ENCODE peak calls at places on chromosomes 3 and 15, in six cellular contexts. L is left ventricle myocardium inferior, R is DND-41, A is PC-9, K is lower lobe of right lung, V is lung. Q is an unnamed sample.
A peak's percentile ranks its signal among the peaks of the same experiment; 100 is the strongest.

GRCh38 chr3:176769547-176770190 is 427.6 kb downstream of the TBL1XR1 start:
- DNase-seq in K (no peak), L (no peak), A (no peak), R (no peak), V (no peak), Q (no peak)

GRCh38 chr3:177237206-177237605 is 39.9 kb upstream of the TBL1XR1 start:
- DNase-seq in L (no peak), V (no peak), K (no peak), A (no peak), R (no peak), Q (no peak)

GRCh38 chr3:71512000-71512399 is 71.5 kb downstream of the FOXP1 start:
- DNase-seq in R (peak; percentile 11), A (no peak), V (no peak), K (no peak), L (no peak), Q (no peak)

GRCh38 chr15:37764733-37765191 is 169.7 kb upstream of the TMCO5A start:
- DNase-seq in L (no peak), R (peak; percentile 23), K (no peak), V (no peak), A (peak; percentile 8), Q (no peak)

GRCh38 chr3:54599741-54600140 is 328.1 kb downstream of the LRTM1 start:
- DNase-seq in A (no peak), L (peak; percentile 66), V (no peak), K (no peak), R (no peak), Q (no peak)

GRCh38 chr3:117184574-117184973 is 475.0 kb downstream of the TUSC7 start:
- DNase-seq in R (no peak), K (no peak), L (no peak), A (no peak), V (no peak), Q (no peak)

GRCh38 chr3:194275231-194275671 is 75.9 kb downstream of the CPN2 start:
- DNase-seq in L (no peak), R (no peak), V (no peak), A (peak; percentile 33), K (peak; percentile 17), Q (no peak)

GRCh38 chr3:42123012-42123581 is 31.9 kb downstream of the TRAK1 start:
- DNase-seq in A (peak; percentile 44), R (no peak), L (no peak), K (no peak), V (no peak), Q (no peak)

GRCh38 chr3:43001094-43001553 is 22.0 kb downstream of the GASK1A start:
- DNase-seq in K (peak; percentile 58), A (no peak), R (no peak), V (peak; percentile 80), L (peak; percentile 79), Q (no peak)

GRCh38 chr3:35537265-35537664 is 102.1 kb upstream of the ARPP21 start:
- DNase-seq in L (no peak), A (no peak), V (no peak), R (peak; percentile 23), K (no peak), Q (no peak)

GRCh38 chr3:158821847-158822246 is 20.0 kb downstream of the MFSD1 start:
- DNase-seq in L (no peak), V (no peak), R (no peak), A (no peak), K (no peak), Q (no peak)

GRCh38 chr3:123076496-123077418 is 9.9 kb downstream of the PDIA5 start:
- DNase-seq in A (no peak), V (peak; percentile 67), L (peak; percentile 73), R (no peak), K (peak; percentile 73), Q (no peak)

GRCh38 chr3:45915518-45916231 is 27.6 kb upstream of the CXCR6 start:
- DNase-seq in L (no peak), K (no peak), V (peak; percentile 47), R (peak; percentile 98), A (peak; percentile 52), Q (peak; percentile 79)

GRCh38 chr3:123110238-123110952 is 43.6 kb downstream of the PDIA5 start:
- DNase-seq in R (peak; percentile 24), K (no peak), V (no peak), A (no peak), L (no peak), Q (no peak)

GRCh38 chr3:195076981-195077610 is 193.9 kb downstream of the XXYLT1 start:
- DNase-seq in R (no peak), V (no peak), K (peak; percentile 25), L (no peak), A (no peak), Q (no peak)

GRCh38 chr3:176430244-176430893 is 766.9 kb downstream of the TBL1XR1 start:
- DNase-seq in A (peak; percentile 10), K (no peak), L (no peak), V (no peak), R (no peak), Q (no peak)

GRCh38 chr3:42369304-42369703 is 41.1 kb downstream of the LYZL4 start:
- DNase-seq in R (no peak), A (no peak), K (no peak), L (no peak), V (no peak), Q (no peak)

GRCh38 chr3:187935623-187936156 is 190.4 kb upstream of the BCL6 start:
- DNase-seq in A (no peak), K (no peak), V (no peak), L (no peak), R (no peak), Q (no peak)

GRCh38 chr3:197577366-197578074 is 21.8 kb upstream of the BDH1 start:
- DNase-seq in K (no peak), R (no peak), A (no peak), V (no peak), L (no peak), Q (no peak)

GRCh38 chr3:56408761-56409196 is 59.5 kb downstream of the ERC2 start:
- DNase-seq in V (no peak), K (no peak), A (no peak), L (no peak), R (no peak), Q (no peak)

GRCh38 chr3:142566096-142566495 is 12.4 kb downstream of the ATR start:
- DNase-seq in K (no peak), R (no peak), A (no peak), V (no peak), L (no peak), Q (no peak)

GRCh38 chr3:10695595-10696285 is 120.3 kb upstream of the SLC6A11 start:
- DNase-seq in A (no peak), K (no peak), L (no peak), R (no peak), V (no peak), Q (no peak)

GRCh38 chr3:127237835-127238234 is 44.9 kb downstream of the PRR23E start:
- DNase-seq in K (no peak), L (no peak), A (no peak), R (no peak), V (no peak), Q (no peak)

GRCh38 chr3:70556056-70556455 is 243.6 kb upstream of the MDFIC2 start:
- DNase-seq in V (no peak), A (no peak), R (no peak), K (no peak), L (no peak), Q (peak; percentile 48)

GRCh38 chr3:12135029-12135634 is 23.6 kb downstream of the TIMP4 start:
- DNase-seq in R (peak; percentile 79), A (peak; percentile 72), V (peak; percentile 76), L (peak; percentile 74), K (peak; percentile 84), Q (no peak)

GRCh38 chr3:149934524-149934923 is 36.2 kb downstream of the PFN2 start:
- DNase-seq in L (peak; percentile 33), A (no peak), V (peak; percentile 41), K (no peak), R (no peak), Q (no peak)

GRCh38 chr3:129650256-129650872 is 43.9 kb upstream of the PLXND1 start:
- DNase-seq in R (peak; percentile 62), A (peak; percentile 68), K (peak; percentile 57), L (peak; percentile 47), V (peak; percentile 79), Q (no peak)

GRCh38 chr3:134332344-134332743 is 41.9 kb downstream of the AMOTL2 start:
- DNase-seq in V (no peak), R (no peak), K (no peak), L (no peak), A (peak; percentile 60), Q (no peak)

GRCh38 chr3:134334901-134335280 is 39.4 kb downstream of the AMOTL2 start:
- DNase-seq in K (no peak), L (no peak), R (no peak), V (no peak), A (peak; percentile 76), Q (no peak)

GRCh38 chr3:134334231-134334900 is 39.9 kb downstream of the AMOTL2 start:
- DNase-seq in L (no peak), V (no peak), A (no peak), R (no peak), K (no peak), Q (no peak)

GRCh38 chr3:134331811-134332199 is 42.4 kb downstream of the AMOTL2 start:
- DNase-seq in L (no peak), A (no peak), R (no peak), K (no peak), V (no peak), Q (no peak)

GRCh38 chr3:134333522-134334181 is 40.6 kb downstream of the AMOTL2 start:
- DNase-seq in A (no peak), K (no peak), L (no peak), R (no peak), V (no peak), Q (no peak)
- H3K27ac ChIP-seq in A (peak overlapping the region; percentile 97), K (peak overlapping the region; percentile 74), L (peak overlapping the region; percentile 77), R (no peak overlapping the region), V (no peak overlapping the region), Q (peak overlapping the region; percentile 100)

DNA sequence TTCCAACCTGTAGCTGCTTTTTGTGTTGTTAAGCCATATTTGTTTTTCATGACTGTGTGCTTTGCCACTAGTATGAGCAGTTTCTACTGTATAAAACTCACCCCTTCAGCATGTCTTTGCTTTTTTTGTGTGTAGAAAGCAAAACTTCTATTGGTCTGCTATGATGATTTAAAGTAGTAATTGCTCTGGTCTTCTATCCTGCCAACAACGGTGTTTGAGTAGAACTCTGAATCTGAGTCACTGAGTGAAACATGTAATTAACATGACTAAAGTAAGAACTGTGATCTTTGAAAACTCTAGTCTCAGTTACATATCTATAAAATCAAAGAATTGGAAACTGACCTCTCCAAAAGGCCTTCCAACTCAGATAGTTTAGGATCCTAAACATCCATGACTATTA is 133.6 kb downstream of the TPRG1 start:
- DNase-seq in A (no peak), V (no peak), R (no peak), L (no peak), K (no peak), Q (peak; percentile 24)
- H3K27ac ChIP-seq in A (peak overlapping the region; percentile 85), V (no peak overlapping the region), R (no peak overlapping the region), L (no peak overlapping the region), K (peak overlapping the region; percentile 80), Q (peak overlapping the region; percentile 77)

GRCh38 chr3:196159952-196160804 is 51.0 kb downstream of the ZDHHC19 start:
- DNase-seq in R (peak; percentile 97), K (peak; percentile 78), V (peak; percentile 71), A (no peak), L (no peak), Q (peak; percentile 33)
- H3K27ac ChIP-seq in R (peak overlapping the region; percentile 93), K (peak overlapping the region; percentile 73), V (no peak overlapping the region), A (peak overlapping the region; percentile 15), L (no peak overlapping the region), Q (peak overlapping the region; percentile 39)

GRCh38 chr3:60886518-60886917 is 364.7 kb downstream of the FHIT start:
- DNase-seq in A (no peak), K (no peak), V (no peak), R (no peak), L (no peak), Q (no peak)
- H3K27ac ChIP-seq in A (no peak overlapping the region), K (no peak overlapping the region), V (no peak overlapping the region), R (no peak overlapping the region), L (no peak overlapping the region), Q (no peak overlapping the region)

GRCh38 chr3:51940648-51941421 is 869 bp downstream of the RRP9 start:
- DNase-seq in A (no peak), L (no peak), K (no peak), V (no peak), R (no peak), Q (no peak)
- H3K27ac ChIP-seq in A (no peak overlapping the region), L (peak overlapping the region; percentile 74), K (peak overlapping the region; percentile 80), V (no peak overlapping the region), R (peak overlapping the region; percentile 54), Q (no peak overlapping the region)